ENCODE peak calls at places on chromosome 3, in nine cellular contexts. U is ACHN, T is pancreas, Q is islet precursor cell, F is psoas muscle, J is COR-L47, A is SJSA1, Y is T-helper 2 cell, O is tibial artery. X is an unnamed sample.

GRCh38 chr3:122692674-122693073 is 12.0 kb downstream of the PARP14 start:
- DNase-seq in U (no peak), T (no peak), Q (no peak), F (no peak), J (no peak), A (no peak), Y (no peak), O (no peak), X (no peak)

GRCh38 chr3:148789156-148789555 is 38.5 kb upstream of the CPB1 start:
- DNase-seq in U (no peak), T (no peak), Q (no peak), F (no peak), J (no peak), A (no peak), Y (no peak), O (peak), X (no peak)

GRCh38 chr3:46270474-46270873 is 28.2 kb downstream of the CCR3 start:
- DNase-seq in U (no peak), T (no peak), Q (no peak), F (no peak), J (no peak), A (no peak), Y (no peak), O (no peak), X (no peak)

GRCh38 chr3:196222876-196223595 is 6.7 kb downstream of the SLC51A start:
- DNase-seq in U (no peak), T (no peak), Q (no peak), F (no peak), J (no peak), A (no peak), Y (no peak), O (no peak), X (no peak)

GRCh38 chr3:58369876-58370275 is 37.2 kb downstream of the PXK start:
- DNase-seq in U (no peak), T (no peak), Q (no peak), F (no peak), J (no peak), A (no peak), Y (no peak), O (no peak), X (no peak)

GRCh38 chr3:72306800-72307341 is 521.9 kb upstream of the PROK2 start:
- DNase-seq in U (no peak), T (no peak), Q (peak), F (no peak), J (peak), A (no peak), Y (no peak), O (no peak), X (no peak)

GRCh38 chr3:43768594-43768993 is 77.9 kb downstream of the ABHD5 start:
- DNase-seq in U (no peak), T (no peak), Q (no peak), F (no peak), J (no peak), A (no peak), Y (no peak), O (peak), X (peak)

GRCh38 chr3:122353215-122353614 is 28.2 kb downstream of the CSTA start:
- DNase-seq in U (no peak), T (no peak), Q (no peak), F (no peak), J (no peak), A (no peak), Y (no peak), O (no peak), X (no peak)

GRCh38 chr3:71258526-71258925 is 325.0 kb downstream of the FOXP1 start:
- DNase-seq in U (no peak), T (no peak), Q (no peak), F (no peak), J (no peak), A (no peak), Y (no peak), O (no peak), X (no peak)

GRCh38 chr3:71908001-71908400 is 123.1 kb upstream of the PROK2 start:
- DNase-seq in U (no peak), T (no peak), Q (no peak), F (peak), J (no peak), A (no peak), Y (no peak), O (no peak), X (no peak)

GRCh38 chr3:1082024-1082633 is 10.7 kb upstream of the CNTN6 start:
- DNase-seq in U (peak), T (peak), Q (peak), F (no peak), J (peak), A (no peak), Y (no peak), O (peak), X (peak)

GRCh38 chr3:122754867-122755835 is 38.5 kb downstream of the HSPBAP1 start:
- DNase-seq in U (peak), T (no peak), Q (peak), F (no peak), J (no peak), A (no peak), Y (peak), O (no peak), X (no peak)

GRCh38 chr3:136110481-136110880 is 85.7 kb downstream of the MSL2 start:
- DNase-seq in U (no peak), T (no peak), Q (no peak), F (no peak), J (no peak), A (no peak), Y (no peak), O (no peak), X (no peak)

GRCh38 chr3:42535981-42536784 is 33.7 kb downstream of the VIPR1 start:
- DNase-seq in U (peak), T (no peak), Q (peak), F (no peak), J (peak), A (no peak), Y (peak), O (peak), X (no peak)

GRCh38 chr3:24513463-24513862 is 18.8 kb upstream of the THRB start:
- DNase-seq in U (no peak), T (no peak), Q (no peak), F (no peak), J (no peak), A (no peak), Y (no peak), O (no peak), X (no peak)

GRCh38 chr3:146705205-146705604 is 100.1 kb upstream of the PLSCR5 start:
- DNase-seq in U (no peak), T (no peak), Q (no peak), F (no peak), J (no peak), A (no peak), Y (peak), O (no peak), X (no peak)

GRCh38 chr3:97232635-97233034 is 418.2 kb downstream of the EPHA6 start:
- DNase-seq in U (no peak), T (no peak), Q (no peak), F (no peak), J (peak), A (no peak), Y (no peak), O (no peak), X (peak)

GRCh38 chr3:3015472-3016089 is 94.6 kb downstream of the IL5RA start:
- DNase-seq in U (peak), T (no peak), Q (no peak), F (no peak), J (peak), A (no peak), Y (no peak), O (no peak), X (no peak)

GRCh38 chr3:55091381-55092225 is 163.7 kb upstream of the LRTM1 start:
- DNase-seq in U (no peak), T (no peak), Q (no peak), F (no peak), J (no peak), A (no peak), Y (no peak), O (no peak), X (no peak)

GRCh38 chr3:48129921-48130320 is 58.3 kb downstream of the CDC25A start:
- DNase-seq in U (no peak), T (no peak), Q (peak), F (no peak), J (no peak), A (no peak), Y (no peak), O (no peak), X (no peak)

GRCh38 chr3:69182588-69183299 is 60.3 kb upstream of the LMOD3 start:
- DNase-seq in U (peak), T (no peak), Q (peak), F (no peak), J (no peak), A (peak), Y (no peak), O (no peak), X (no peak)